ENCODE peak calls at places on chromosomes 4 and X, in nine cellular contexts. T is suprapubic skin; L is WERI-Rb-1; X is fibroblast of mammary gland; W is T-helper 1 cell; F is astrocyte of the spinal cord; A is SIG-M5; R is EH; N is NK-92 treated with Interleukin-12 subunit alpha and Interleukin-12 subunit beta, amount 100 ng/mL, for 24 hours. K is an unnamed sample.

GRCh38 chr4:148056879-148057278 is 325.0 kb downstream of the ARHGAP10 start:
- DNase-seq in T (no peak), L (no peak), X (peak), W (no peak), F (peak), A (peak), R (peak), N (peak), K (peak)

GRCh38 chr4:88104902-88105610 is 53.4 kb downstream of the ABCG2 start:
- DNase-seq in T (no peak), L (no peak), X (peak), W (no peak), F (peak), A (no peak), R (peak), N (no peak), K (peak)

GRCh38 chrX:108156934-108157466 is 65.4 kb downstream of the ATG4A start:
- DNase-seq in T (no peak), L (no peak), X (no peak), W (no peak), F (no peak), A (no peak), R (no peak), N (no peak), K (no peak)

GRCh38 chrX:28178206-28178605 is 197.0 kb upstream of the DCAF8L1 start:
- DNase-seq in T (no peak), L (no peak), X (no peak), W (no peak), F (no peak), A (no peak), R (no peak), N (no peak), K (no peak)

GRCh38 chr4:183905593-183906485 is 732 bp downstream of the STOX2 start:
- DNase-seq in T (no peak), L (peak), X (peak), W (no peak), F (peak), A (no peak), R (peak), N (no peak), K (no peak)

GRCh38 chr4:145739840-145740239 is 59.9 kb downstream of the C4orf51 start:
- DNase-seq in T (no peak), L (no peak), X (no peak), W (no peak), F (peak), A (no peak), R (peak), N (no peak), K (peak)

GRCh38 chr4:123398803-123399637 is 2.4 kb downstream of the SPRY1 start:
- DNase-seq in T (peak), L (peak), X (peak), W (peak), F (peak), A (no peak), R (peak), N (peak), K (peak)

GRCh38 chrX:43970528-43970927 is 2.7 kb downstream of the NDP start:
- DNase-seq in T (no peak), L (no peak), X (peak), W (no peak), F (no peak), A (no peak), R (peak), N (no peak), K (peak)

GRCh38 chr4:152997771-152998487 is 61.8 kb downstream of the FHDC1 start:
- DNase-seq in T (no peak), L (no peak), X (no peak), W (no peak), F (no peak), A (no peak), R (no peak), N (no peak), K (no peak)